ENCODE peak calls at places on chromosome 1, in nine cellular contexts. X is breast epithelium, J is stomach, Y is transverse colon, P is HCT116, V is esophagus muscularis mucosa, F is upper lobe of left lung, N is GM23338, R is suprapubic skin. K is an unnamed sample. For H3K4me1, the result is how much of the 10 kb centered on the place peaks cover.

GRCh38 chr1:212232020-212232570 is 53.1 kb upstream of the PPP2R5A start:
- DNase-seq in J (no peak), X (no peak), N (no peak), P (no peak), R (no peak), V (no peak), Y (no peak), F (no peak), K (no peak)

GRCh38 chr1:240666548-240667198 is 54.7 kb upstream of the GREM2 start:
- DNase-seq in F (no peak), Y (no peak), N (no peak), R (no peak), P (no peak), V (no peak), X (no peak), J (no peak), K (no peak)

GRCh38 chr1:90717356-90717664 is 208 bp upstream of the BARHL2 start:
- DNase-seq in J (no peak), R (no peak), N (peak), V (no peak), Y (no peak), P (no peak), X (no peak), F (peak), K (no peak)

GRCh38 chr1:3462356-3463012 is 8.0 kb downstream of the ARHGEF16 start:
- DNase-seq in R (no peak), F (peak), Y (no peak), P (no peak), J (no peak), N (no peak), X (no peak), V (no peak), K (peak)

GRCh38 chr1:229156819-229157218 is 114.1 kb upstream of the RAB4A start:
- DNase-seq in P (peak), Y (peak), N (peak), F (no peak), X (no peak), J (no peak), V (no peak), R (no peak), K (peak)

GRCh38 chr1:197199923-197200467 is 53.5 kb upstream of the ASPM start:
- DNase-seq in Y (no peak), P (no peak), V (no peak), X (no peak), N (no peak), R (no peak), J (no peak), F (no peak), K (no peak)

GRCh38 chr1:197838836-197839235 is 63.6 kb upstream of the DENND1B start:
- DNase-seq in Y (no peak), N (no peak), V (no peak), J (no peak), R (no peak), P (peak), X (no peak), F (no peak), K (no peak)

GRCh38 chr1:159829822-159830455 is 3.3 kb downstream of the SLAMF8 start:
- DNase-seq in J (no peak), R (no peak), X (no peak), P (no peak), F (peak), N (no peak), V (no peak), Y (no peak), K (no peak)

GRCh38 chr1:115190766-115191165 is 101.5 kb upstream of the TSPAN2 start:
- DNase-seq in J (no peak), V (peak), F (no peak), P (no peak), R (no peak), Y (no peak), N (no peak), X (no peak), K (no peak)

GRCh38 chr1:25804244-25804963 is 4.4 kb downstream of the SELENON start:
- DNase-seq in V (no peak), X (no peak), Y (no peak), P (no peak), N (no peak), F (no peak), R (no peak), J (no peak), K (no peak)

GRCh38 chr1:230701895-230702768 is 11.8 kb downstream of the AGT start:
- DNase-seq in F (no peak), N (no peak), Y (no peak), V (peak), R (no peak), P (no peak), J (no peak), X (no peak), K (no peak)

GRCh38 chr1:212432706-212433576 is at the start of gene NENF:
- DNase-seq in F (peak), V (no peak), N (peak), R (peak), Y (peak), X (peak), P (peak), J (peak), K (peak)

GRCh38 chr1:221766210-221766609 is 24.3 kb upstream of the DUSP10 start:
- DNase-seq in J (no peak), Y (no peak), N (no peak), F (no peak), X (no peak), P (no peak), V (no peak), R (no peak), K (no peak)

GRCh38 chr1:248630551-248630950 is 4.3 kb downstream of the OR2T11 start:
- DNase-seq in P (no peak), V (no peak), F (no peak), X (no peak), R (no peak), Y (no peak), J (no peak), N (no peak), K (no peak)

GRCh38 chr1:248627971-248628844 is 6.7 kb downstream of the OR2T11 start:
- DNase-seq in X (no peak), N (no peak), Y (no peak), R (no peak), V (no peak), F (no peak), J (no peak), P (no peak), K (no peak)

GRCh38 chr1:248625971-248626370 is 8.9 kb downstream of the OR2T11 start:
- DNase-seq in X (no peak), R (no peak), N (no peak), Y (no peak), P (no peak), V (no peak), J (no peak), F (no peak), K (no peak)

DNA sequence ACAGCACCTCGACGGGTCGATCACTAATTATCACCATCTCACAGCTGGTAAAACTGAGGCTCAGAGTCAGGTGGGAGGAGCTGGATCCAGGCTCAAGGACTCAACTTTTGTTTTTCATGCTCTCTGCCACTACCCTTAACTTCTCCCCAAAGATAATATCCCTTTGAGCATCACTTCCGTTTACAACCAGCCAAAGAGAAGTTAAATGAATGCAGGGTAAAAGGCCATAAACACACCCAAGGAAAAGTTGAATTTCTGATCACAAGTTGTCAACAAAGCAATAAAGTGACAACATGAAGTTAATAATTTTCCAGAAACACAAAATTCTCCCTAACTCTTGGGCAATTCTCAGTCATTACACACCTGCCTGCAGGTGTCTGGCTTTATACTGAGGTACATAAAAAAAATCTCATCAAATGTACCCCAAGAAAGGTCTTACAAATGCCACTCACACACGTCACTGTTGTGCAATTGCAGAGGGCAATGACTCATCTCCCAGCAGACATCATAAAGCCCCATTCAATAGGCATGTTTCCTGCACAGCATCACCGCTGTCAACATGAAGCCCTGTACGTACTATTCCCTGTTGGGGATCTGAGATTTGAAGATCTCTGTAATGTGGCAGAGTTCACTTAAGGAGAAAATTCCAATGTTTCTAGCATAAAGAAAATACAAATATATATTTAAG is 3.4 kb downstream of the OR2T11 start:
- DNase-seq in J (no peak), V (no peak), X (no peak), P (no peak), R (no peak), Y (peak), F (no peak), N (no peak), K (no peak)
- TF ChIP-seq POLR2AphosphoS5 in J (no peak), V (no peak), X (no peak), P (no peak), R (no peak), Y (no peak), F (no peak), N (no peak), K (no peak)

DNA sequence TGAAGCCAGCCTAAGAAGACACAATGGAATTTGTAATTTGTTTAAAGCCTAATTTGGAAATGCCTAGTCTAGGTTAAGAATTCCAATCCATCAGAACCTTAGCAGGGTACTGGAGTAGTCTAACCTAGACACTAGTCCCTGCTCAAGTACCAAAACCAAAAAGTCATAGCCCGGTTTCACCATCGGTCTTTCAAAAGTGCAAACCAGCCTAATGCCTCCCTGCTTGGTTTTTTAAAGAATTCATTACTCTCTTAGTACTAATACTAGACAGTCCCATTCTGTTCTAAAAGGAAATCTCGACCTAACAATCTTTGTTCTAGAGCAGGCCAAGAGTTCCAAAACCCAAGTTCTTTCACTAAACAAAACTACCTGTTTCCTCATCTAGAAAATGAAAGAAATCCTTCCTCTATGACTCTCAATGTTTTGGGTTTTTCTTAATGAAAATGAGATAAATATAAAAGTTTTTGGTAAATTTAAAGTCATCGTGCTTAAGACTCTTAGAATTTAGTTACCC is 2.6 kb downstream of the PUM1 start:
- DNase-seq in J (no peak), N (no peak), Y (no peak), R (no peak), F (no peak), V (no peak), P (no peak), X (no peak), K (no peak)
- H3K4me3 ChIP-seq in J (peak), N (peak), Y (peak), R (peak), F (no peak), V (peak), P (no peak), X (peak), K (peak)

GRCh38 chr1:154306151-154306550 is 14.7 kb upstream of the AQP10 start:
- DNase-seq in V (no peak), X (no peak), N (no peak), J (no peak), Y (no peak), F (no peak), R (no peak), P (no peak), K (no peak)

GRCh38 chr1:154301582-154301981 is 19.3 kb upstream of the AQP10 start:
- DNase-seq in F (no peak), X (no peak), Y (no peak), R (no peak), V (no peak), P (no peak), N (no peak), J (no peak), K (no peak)

DNA sequence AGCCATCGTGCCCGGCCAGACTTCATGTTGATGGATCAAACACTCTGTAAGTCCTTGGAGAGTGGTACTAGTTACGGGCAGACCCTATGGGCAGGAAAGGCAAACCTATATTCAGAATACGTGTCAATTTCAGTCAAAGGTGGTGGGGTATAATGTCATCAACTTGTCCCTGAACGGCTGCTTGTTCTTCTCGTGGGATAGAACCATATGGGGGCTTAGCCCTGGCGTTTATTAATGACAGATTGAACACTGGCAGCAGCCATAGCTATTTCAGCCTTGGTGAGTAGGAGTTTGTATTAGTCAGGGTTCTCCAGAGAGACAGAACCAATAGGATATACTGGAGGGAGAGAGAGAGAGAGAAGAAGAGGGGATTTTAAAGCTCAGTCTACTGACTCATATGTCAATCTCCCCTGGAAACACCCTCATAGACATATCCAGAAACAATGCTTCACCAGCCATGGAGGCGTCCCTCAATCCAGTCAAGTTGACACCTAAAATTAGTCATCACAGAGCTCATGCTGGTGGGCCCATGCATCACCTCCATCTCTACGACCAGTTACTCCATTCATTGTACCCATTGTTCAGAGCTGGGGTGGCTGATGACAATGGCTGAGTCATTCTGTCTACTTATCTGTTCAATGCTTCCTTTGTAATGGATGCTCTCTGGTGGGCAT is 16.1 kb upstream of the AQP10 start:
- DNase-seq in R (no peak), X (no peak), V (no peak), N (no peak), P (no peak), Y (no peak), F (no peak), J (no peak), K (no peak)
- H3K4me1 ChIP-seq in R (under half), X (under half), V (under half), N (under half), P (under half), Y (under half), F (under half), J (under half), K (under half)

GRCh38 chr1:152225678-152226077 is 1.7 kb upstream of the HRNR start:
- DNase-seq in P (no peak), V (no peak), X (no peak), N (no peak), F (no peak), Y (no peak), J (no peak), R (no peak), K (no peak)

GRCh38 chr1:152224093-152224492 is at the start of gene HRNR:
- DNase-seq in F (no peak), N (no peak), V (no peak), R (no peak), J (no peak), X (no peak), Y (no peak), P (no peak), K (no peak)

GRCh38 chr1:152228831-152229230 is 4.8 kb upstream of the HRNR start:
- DNase-seq in N (no peak), J (no peak), X (no peak), Y (no peak), F (no peak), P (no peak), V (no peak), R (no peak), K (no peak)

GRCh38 chr1:152227310-152227928 is 3.4 kb upstream of the HRNR start:
- DNase-seq in P (no peak), N (peak), J (no peak), V (no peak), R (no peak), Y (no peak), X (no peak), F (no peak), K (no peak)
- TF ChIP-seq POLR2AphosphoS5 in P (no peak), N (no peak), J (no peak), V (no peak), R (no peak), Y (no peak), X (no peak), F (no peak), K (no peak)

K was measured in sigmoid colon.